ENCODE peak calls at places on chromosomes 1 and 21, in four cellular contexts. One of them, this sample, is unnamed.

GRCh38 chr1:67818162-67818561 is 15.1 kb downstream of the GNG12 start:
- DNase-seq in pancreas: no peak
- DNase-seq in NT2/D1: no peak
- DNase-seq in OCI-LY7: no peak
- DNase-seq in this sample: no peak

GRCh38 chr1:227223407-227223806 is 94.9 kb downstream of the CDC42BPA start:
- DNase-seq in pancreas: no peak
- DNase-seq in NT2/D1: no peak
- DNase-seq in OCI-LY7: no peak
- DNase-seq in this sample: no peak

GRCh38 chr1:6508876-6509602 is 17.6 kb upstream of the PLEKHG5 start:
- DNase-seq in OCI-LY7: no peak
- DNase-seq in NT2/D1: no peak
- DNase-seq in pancreas: no peak
- DNase-seq in this sample: no peak

GRCh38 chr1:61202854-61203603 is 120.7 kb downstream of the NFIA start:
- DNase-seq in OCI-LY7: no peak
- DNase-seq in NT2/D1: no peak
- DNase-seq in pancreas: no peak
- DNase-seq in this sample: no peak

GRCh38 chr1:17744666-17745563 is 10.2 kb upstream of the ACTL8 start:
- DNase-seq in NT2/D1: no peak
- DNase-seq in pancreas: no peak
- DNase-seq in OCI-LY7: no peak
- DNase-seq in this sample: no peak

GRCh38 chr1:78370779-78371482 is 119.8 kb upstream of the PTGFR start:
- DNase-seq in pancreas: no peak
- DNase-seq in NT2/D1: no peak
- DNase-seq in OCI-LY7: no peak
- DNase-seq in this sample: peak

GRCh38 chr21:43347461-43347860 is 79.5 kb downstream of the SIK1 start:
- DNase-seq in pancreas: peak
- DNase-seq in NT2/D1: no peak
- DNase-seq in OCI-LY7: no peak
- DNase-seq in this sample: no peak

GRCh38 chr1:86356247-86356646 is 39.9 kb downstream of the ODF2L start:
- DNase-seq in pancreas: peak
- DNase-seq in OCI-LY7: peak
- DNase-seq in NT2/D1: no peak
- DNase-seq in this sample: no peak

GRCh38 chr1:47229884-47230691 is 1.9 kb downstream of the TAL1 start:
- DNase-seq in NT2/D1: no peak
- DNase-seq in pancreas: no peak
- DNase-seq in OCI-LY7: no peak
- DNase-seq in this sample: no peak

GRCh38 chr1:174968750-174969244 is 30.9 kb upstream of the CACYBP start:
- DNase-seq in pancreas: no peak
- DNase-seq in OCI-LY7: peak
- DNase-seq in NT2/D1: no peak
- DNase-seq in this sample: peak

GRCh38 chr1:87389546-87389945 is 60.9 kb downstream of the LMO4 start:
- DNase-seq in NT2/D1: no peak
- DNase-seq in OCI-LY7: no peak
- DNase-seq in pancreas: no peak
- DNase-seq in this sample: no peak

GRCh38 chr1:198254948-198255347 is 98.2 kb downstream of the NEK7 start:
- DNase-seq in pancreas: no peak
- DNase-seq in NT2/D1: no peak
- DNase-seq in OCI-LY7: no peak
- DNase-seq in this sample: no peak

GRCh38 chr1:16122916-16123315 is 33.0 kb downstream of the EPHA2 start:
- DNase-seq in OCI-LY7: no peak
- DNase-seq in pancreas: peak
- DNase-seq in NT2/D1: no peak
- DNase-seq in this sample: peak

GRCh38 chr1:101136739-101137138 is 100.1 kb upstream of the S1PR1 start:
- DNase-seq in NT2/D1: no peak
- DNase-seq in pancreas: no peak
- DNase-seq in OCI-LY7: peak
- DNase-seq in this sample: peak

GRCh38 chr1:4380564-4381168 is 273.7 kb upstream of the AJAP1 start:
- DNase-seq in pancreas: no peak
- DNase-seq in NT2/D1: no peak
- DNase-seq in OCI-LY7: no peak
- DNase-seq in this sample: peak

GRCh38 chr1:89910780-89911179 is 84.1 kb upstream of the ZNF326 start:
- DNase-seq in pancreas: no peak
- DNase-seq in NT2/D1: peak
- DNase-seq in OCI-LY7: no peak
- DNase-seq in this sample: peak

GRCh38 chr1:111621050-111621449 is 1.5 kb downstream of the RAP1A start:
- DNase-seq in pancreas: no peak
- DNase-seq in OCI-LY7: no peak
- DNase-seq in NT2/D1: no peak
- DNase-seq in this sample: no peak

GRCh38 chr1:193625255-193625654 is 438.8 kb upstream of the B3GALT2 start:
- DNase-seq in pancreas: no peak
- DNase-seq in NT2/D1: no peak
- DNase-seq in OCI-LY7: no peak
- DNase-seq in this sample: no peak

GRCh38 chr1:16231331-16232315 is 5.4 kb downstream of the CPLANE2 start:
- DNase-seq in OCI-LY7: no peak
- DNase-seq in pancreas: peak
- DNase-seq in NT2/D1: no peak
- DNase-seq in this sample: no peak

GRCh38 chr21:41582298-41582840 is 74.4 kb upstream of the TMPRSS2 start:
- DNase-seq in pancreas: no peak
- DNase-seq in OCI-LY7: no peak
- DNase-seq in NT2/D1: no peak
- DNase-seq in this sample: no peak

DNA sequence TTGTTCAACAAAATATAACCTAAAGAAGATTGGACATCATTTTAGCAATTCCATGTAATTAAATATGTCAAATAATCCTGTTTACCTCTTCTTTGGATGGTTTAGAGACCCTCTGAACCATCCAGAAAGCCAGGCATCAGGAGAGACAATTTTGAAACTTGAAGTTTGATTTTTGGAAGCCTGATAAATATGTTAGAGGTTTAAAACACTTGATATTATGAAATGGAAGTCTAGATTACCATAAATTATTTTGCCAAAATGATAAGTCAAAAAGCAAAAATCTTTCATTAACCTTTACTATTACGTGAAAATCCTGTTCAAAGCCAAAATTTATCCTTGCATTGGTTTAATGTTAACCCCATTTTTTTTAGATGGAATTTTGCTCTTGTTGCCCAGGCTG is 43.5 kb downstream of the CCDC30 start:
- DNase-seq in pancreas: no peak
- DNase-seq in NT2/D1: no peak
- DNase-seq in OCI-LY7: no peak
- DNase-seq in this sample: no peak
- H3K4me3 ChIP-seq in pancreas: no peak
- H3K4me3 ChIP-seq in NT2/D1: no peak
- H3K4me3 ChIP-seq in OCI-LY7: no peak
- H3K4me3 ChIP-seq in this sample: no peak

GRCh38 chr1:231242516-231243198 is 1.6 kb downstream of the GNPAT start:
- DNase-seq in NT2/D1: no peak
- DNase-seq in pancreas: no peak
- DNase-seq in OCI-LY7: no peak
- DNase-seq in this sample: peak
- H3K4me3 ChIP-seq in NT2/D1: no peak
- H3K4me3 ChIP-seq in pancreas: peak
- H3K4me3 ChIP-seq in OCI-LY7: peak
- H3K4me3 ChIP-seq in this sample: peak

GRCh38 chr1:27599605-27600499 is 4.1 kb downstream of the AHDC1 start:
- DNase-seq in NT2/D1: no peak
- DNase-seq in pancreas: no peak
- DNase-seq in OCI-LY7: no peak
- DNase-seq in this sample: no peak

GRCh38 chr1:27598902-27599528 is 4.9 kb downstream of the AHDC1 start:
- DNase-seq in OCI-LY7: peak
- DNase-seq in pancreas: no peak
- DNase-seq in NT2/D1: no peak
- DNase-seq in this sample: peak

GRCh38 chr1:27597036-27597435 is 6.9 kb downstream of the AHDC1 start:
- DNase-seq in OCI-LY7: no peak
- DNase-seq in pancreas: no peak
- DNase-seq in NT2/D1: no peak
- DNase-seq in this sample: no peak

GRCh38 chr1:27597511-27598216 is 6.3 kb downstream of the AHDC1 start:
- DNase-seq in NT2/D1: no peak
- DNase-seq in pancreas: no peak
- DNase-seq in OCI-LY7: no peak
- DNase-seq in this sample: no peak

GRCh38 chr1:27598288-27598687 is 5.7 kb downstream of the AHDC1 start:
- DNase-seq in NT2/D1: no peak
- DNase-seq in pancreas: no peak
- DNase-seq in OCI-LY7: no peak
- DNase-seq in this sample: no peak
- H3K4me3 ChIP-seq in NT2/D1: no peak
- H3K4me3 ChIP-seq in pancreas: no peak
- H3K4me3 ChIP-seq in OCI-LY7: no peak
- H3K4me3 ChIP-seq in this sample: no peak

DNA sequence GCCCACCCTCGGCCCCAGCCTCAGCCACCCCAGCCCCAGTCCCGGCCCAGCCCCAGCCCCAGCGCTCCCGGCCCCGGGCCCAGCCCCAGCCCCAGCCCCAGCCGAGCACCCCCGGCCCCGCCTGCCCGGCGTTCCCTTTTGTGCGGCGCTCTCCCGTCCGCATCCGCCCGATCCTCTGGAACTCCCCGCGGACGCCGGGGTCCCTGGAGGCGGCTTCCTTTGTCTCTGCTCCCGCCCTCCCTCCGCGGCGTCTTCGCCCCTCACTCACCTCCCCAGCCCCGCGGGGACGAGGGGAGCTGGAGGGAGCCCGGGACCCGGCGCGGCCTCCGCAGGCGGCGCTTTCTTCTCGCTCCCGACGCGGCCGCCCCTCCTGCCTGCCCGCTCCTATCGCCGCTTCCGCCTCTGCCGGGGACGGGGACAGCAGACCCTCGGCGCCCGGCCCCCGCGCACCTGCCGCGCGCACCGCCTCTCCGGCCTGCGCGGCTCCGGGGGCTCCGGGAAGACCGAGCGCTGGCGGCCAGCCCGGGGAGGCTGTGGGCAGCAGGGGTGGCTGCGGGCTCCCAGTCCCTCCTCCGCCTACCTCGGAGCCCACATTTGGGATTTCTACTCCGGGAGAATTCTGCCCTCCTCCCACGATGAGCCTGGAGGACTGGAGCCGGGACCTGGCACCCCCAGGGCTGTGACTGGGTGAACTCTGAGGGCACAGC is 14.0 kb downstream of the AGRN start:
- DNase-seq in NT2/D1: no peak
- DNase-seq in pancreas: no peak
- DNase-seq in OCI-LY7: no peak
- DNase-seq in this sample: no peak
- H3K4me3 ChIP-seq in NT2/D1: peak
- H3K4me3 ChIP-seq in pancreas: peak
- H3K4me3 ChIP-seq in OCI-LY7: no peak
- H3K4me3 ChIP-seq in this sample: peak

GRCh38 chr1:12167493-12168429 is 970 bp downstream of the TNFRSF1B start:
- DNase-seq in pancreas: no peak
- DNase-seq in OCI-LY7: no peak
- DNase-seq in NT2/D1: no peak
- DNase-seq in this sample: no peak
- H3K4me3 ChIP-seq in pancreas: peak
- H3K4me3 ChIP-seq in OCI-LY7: no peak
- H3K4me3 ChIP-seq in NT2/D1: peak
- H3K4me3 ChIP-seq in this sample: peak

DNA sequence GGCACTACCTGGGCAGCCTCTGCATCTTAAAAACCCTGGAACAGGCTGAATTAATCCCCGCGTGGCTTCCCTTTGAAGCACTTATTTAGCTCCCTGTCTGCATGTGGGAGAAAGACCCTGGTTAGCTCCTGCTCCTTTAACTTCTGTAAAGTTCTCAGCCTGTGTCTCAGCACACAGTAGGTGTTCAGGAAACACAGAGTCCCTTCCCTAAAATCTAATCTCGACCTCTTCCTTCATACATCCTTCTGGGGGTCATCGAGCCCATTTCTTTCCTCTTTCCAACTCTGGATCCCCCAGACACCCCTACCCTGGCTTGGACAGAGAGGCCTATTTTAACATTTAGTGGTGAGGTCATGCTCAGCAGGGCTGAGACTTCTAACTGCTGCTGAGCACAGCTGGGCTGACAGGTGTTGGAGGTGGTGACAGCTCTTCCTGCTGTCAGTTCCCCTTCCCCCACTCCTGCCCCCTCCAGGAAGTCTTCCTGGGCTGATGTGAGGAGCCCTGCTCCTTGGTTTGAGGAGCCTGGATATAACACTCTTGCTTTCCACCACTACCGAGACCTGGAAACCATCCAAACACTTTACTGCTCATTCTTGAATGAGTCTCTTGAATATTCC is 5.4 kb downstream of the E2F2 start:
- DNase-seq in NT2/D1: no peak
- DNase-seq in pancreas: no peak
- DNase-seq in OCI-LY7: peak
- DNase-seq in this sample: no peak
- H3K4me3 ChIP-seq in NT2/D1: no peak
- H3K4me3 ChIP-seq in pancreas: no peak
- H3K4me3 ChIP-seq in OCI-LY7: peak
- H3K4me3 ChIP-seq in this sample: no peak

GRCh38 chr1:85093644-85094043 is 45.3 kb upstream of the MCOLN3 start:
- DNase-seq in NT2/D1: no peak
- DNase-seq in pancreas: no peak
- DNase-seq in OCI-LY7: no peak
- DNase-seq in this sample: no peak

GRCh38 chr1:85090225-85090624 is 41.9 kb upstream of the MCOLN3 start:
- DNase-seq in OCI-LY7: no peak
- DNase-seq in NT2/D1: no peak
- DNase-seq in pancreas: no peak
- DNase-seq in this sample: no peak

GRCh38 chr1:85089203-85089602 is 40.9 kb upstream of the MCOLN3 start:
- DNase-seq in OCI-LY7: no peak
- DNase-seq in NT2/D1: no peak
- DNase-seq in pancreas: no peak
- DNase-seq in this sample: no peak

GRCh38 chr1:85088408-85088784 is 40.1 kb upstream of the MCOLN3 start:
- DNase-seq in OCI-LY7: no peak
- DNase-seq in pancreas: no peak
- DNase-seq in NT2/D1: no peak
- DNase-seq in this sample: no peak

DNA sequence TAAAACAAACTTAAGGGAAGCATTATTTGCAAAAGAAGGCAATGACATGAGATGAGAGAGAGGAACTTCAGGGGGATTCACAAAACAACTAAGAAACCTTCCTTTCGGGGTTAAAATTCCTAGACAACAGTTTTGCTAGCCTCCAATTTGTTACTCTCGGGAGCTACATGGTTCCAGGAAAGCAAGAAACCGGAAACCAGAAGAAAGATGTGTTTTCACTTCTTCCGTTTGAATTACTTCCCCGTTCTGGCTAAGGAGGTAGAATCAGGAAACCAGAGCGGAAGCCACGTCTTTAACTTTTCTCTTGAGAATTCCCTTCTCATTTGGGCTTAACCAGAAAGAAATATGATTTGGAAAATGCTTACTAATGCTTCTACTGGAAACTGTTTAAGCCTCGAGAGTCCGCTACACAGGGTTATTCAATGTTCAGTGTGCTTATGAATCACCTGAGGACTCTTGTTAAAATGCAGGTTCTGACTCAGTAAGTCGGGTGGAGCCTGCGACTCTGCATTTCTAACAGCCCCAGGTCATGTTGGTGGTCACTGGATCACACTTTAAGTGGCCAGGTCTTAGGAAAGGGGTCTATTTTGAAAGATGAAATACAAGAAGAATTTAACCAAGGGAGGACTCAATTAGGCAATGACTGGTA is 43.5 kb upstream of the MCOLN3 start:
- DNase-seq in pancreas: no peak
- DNase-seq in NT2/D1: no peak
- DNase-seq in OCI-LY7: no peak
- DNase-seq in this sample: no peak
- H3K4me3 ChIP-seq in pancreas: no peak
- H3K4me3 ChIP-seq in NT2/D1: no peak
- H3K4me3 ChIP-seq in OCI-LY7: no peak
- H3K4me3 ChIP-seq in this sample: no peak